ENCODE peak calls at places on chromosomes 3 and 15, in seven cellular contexts. One of them, this sample, is unnamed. For H3K27me3, the result is how much of the 10 kb centered on the place peaks cover.

GRCh38 chr3:22089284-22089683 is 338.3 kb upstream of the ZNF385D start:
- DNase-seq in sigmoid colon: no peak
- DNase-seq in transverse colon: peak
- DNase-seq in K562: no peak
- DNase-seq in HepG2: peak
- DNase-seq in stomach: no peak
- DNase-seq in ovary: no peak
- DNase-seq in this sample: no peak

GRCh38 chr3:196409409-196409808 is 22.8 kb downstream of the UBXN7 start:
- DNase-seq in transverse colon: no peak
- DNase-seq in HepG2: no peak
- DNase-seq in ovary: no peak
- DNase-seq in stomach: no peak
- DNase-seq in sigmoid colon: no peak
- DNase-seq in K562: no peak
- DNase-seq in this sample: no peak

GRCh38 chr3:145094355-145094941 is 1066.5 kb downstream of the PLOD2 start:
- DNase-seq in sigmoid colon: no peak
- DNase-seq in HepG2: no peak
- DNase-seq in ovary: no peak
- DNase-seq in stomach: no peak
- DNase-seq in transverse colon: no peak
- DNase-seq in K562: no peak
- DNase-seq in this sample: no peak

GRCh38 chr3:45953536-45953935 is 10.3 kb downstream of the CXCR6 start:
- DNase-seq in ovary: no peak
- DNase-seq in stomach: no peak
- DNase-seq in K562: no peak
- DNase-seq in HepG2: no peak
- DNase-seq in sigmoid colon: no peak
- DNase-seq in transverse colon: no peak
- DNase-seq in this sample: no peak

GRCh38 chr3:184168363-184169120 is 6.1 kb upstream of the AP2M1 start:
- DNase-seq in ovary: no peak
- DNase-seq in sigmoid colon: no peak
- DNase-seq in HepG2: no peak
- DNase-seq in K562: no peak
- DNase-seq in transverse colon: no peak
- DNase-seq in stomach: no peak
- DNase-seq in this sample: no peak

GRCh38 chr3:194104041-194104751 is 31.8 kb upstream of the HES1 start:
- DNase-seq in transverse colon: no peak
- DNase-seq in K562: no peak
- DNase-seq in stomach: no peak
- DNase-seq in HepG2: no peak
- DNase-seq in sigmoid colon: no peak
- DNase-seq in ovary: no peak
- DNase-seq in this sample: no peak

GRCh38 chr3:33791477-33792166 is 6.8 kb upstream of the PDCD6IP start:
- DNase-seq in sigmoid colon: no peak
- DNase-seq in HepG2: peak
- DNase-seq in K562: peak
- DNase-seq in stomach: no peak
- DNase-seq in transverse colon: peak
- DNase-seq in ovary: no peak
- DNase-seq in this sample: no peak

GRCh38 chr3:53718462-53718861 is 127.8 kb downstream of the CHDH start:
- DNase-seq in transverse colon: peak
- DNase-seq in stomach: peak
- DNase-seq in K562: no peak
- DNase-seq in HepG2: no peak
- DNase-seq in sigmoid colon: no peak
- DNase-seq in ovary: no peak
- DNase-seq in this sample: no peak

GRCh38 chr3:118884748-118885206 is 149.9 kb downstream of the IGSF11 start:
- DNase-seq in K562: peak
- DNase-seq in HepG2: peak
- DNase-seq in sigmoid colon: no peak
- DNase-seq in ovary: peak
- DNase-seq in stomach: peak
- DNase-seq in transverse colon: peak
- DNase-seq in this sample: no peak

GRCh38 chr3:184299488-184300376 is 691 bp downstream of the PSMD2 start:
- DNase-seq in stomach: no peak
- DNase-seq in K562: no peak
- DNase-seq in sigmoid colon: no peak
- DNase-seq in transverse colon: no peak
- DNase-seq in ovary: no peak
- DNase-seq in HepG2: no peak
- DNase-seq in this sample: no peak

GRCh38 chr3:196082471-196082971 is 631 bp upstream of the TFRC start:
- DNase-seq in transverse colon: no peak
- DNase-seq in stomach: no peak
- DNase-seq in HepG2: peak
- DNase-seq in sigmoid colon: no peak
- DNase-seq in K562: no peak
- DNase-seq in ovary: no peak
- DNase-seq in this sample: no peak

GRCh38 chr3:195863121-195864061 is 45.0 kb downstream of the TNK2 start:
- DNase-seq in K562: peak
- DNase-seq in transverse colon: peak
- DNase-seq in sigmoid colon: peak
- DNase-seq in HepG2: peak
- DNase-seq in ovary: peak
- DNase-seq in stomach: peak
- DNase-seq in this sample: peak

GRCh38 chr15:78092111-78093041 is at the start of gene SH2D7:
- DNase-seq in HepG2: no peak
- DNase-seq in ovary: no peak
- DNase-seq in K562: no peak
- DNase-seq in transverse colon: peak
- DNase-seq in sigmoid colon: peak
- DNase-seq in stomach: no peak
- DNase-seq in this sample: no peak

GRCh38 chr15:58606577-58607080 is 142.9 kb downstream of the ADAM10 start:
- DNase-seq in sigmoid colon: no peak
- DNase-seq in transverse colon: no peak
- DNase-seq in K562: no peak
- DNase-seq in HepG2: no peak
- DNase-seq in stomach: no peak
- DNase-seq in ovary: no peak
- DNase-seq in this sample: no peak

GRCh38 chr15:61916104-61916503 is 144.1 kb downstream of the VPS13C start:
- DNase-seq in ovary: no peak
- DNase-seq in K562: no peak
- DNase-seq in stomach: no peak
- DNase-seq in transverse colon: no peak
- DNase-seq in HepG2: no peak
- DNase-seq in sigmoid colon: no peak
- DNase-seq in this sample: no peak

GRCh38 chr15:58448906-58449305 is 17.1 kb downstream of the LIPC start:
- DNase-seq in K562: no peak
- DNase-seq in ovary: no peak
- DNase-seq in sigmoid colon: no peak
- DNase-seq in HepG2: no peak
- DNase-seq in stomach: no peak
- DNase-seq in transverse colon: no peak
- DNase-seq in this sample: no peak

GRCh38 chr3:97778152-97778551 is 13.6 kb downstream of the ARL6 start:
- DNase-seq in ovary: no peak
- DNase-seq in stomach: no peak
- DNase-seq in K562: no peak
- DNase-seq in HepG2: no peak
- DNase-seq in transverse colon: no peak
- DNase-seq in sigmoid colon: no peak
- DNase-seq in this sample: no peak

GRCh38 chr3:7568526-7569184 is 707.7 kb downstream of the GRM7 start:
- DNase-seq in transverse colon: no peak
- DNase-seq in sigmoid colon: no peak
- DNase-seq in K562: no peak
- DNase-seq in HepG2: no peak
- DNase-seq in stomach: no peak
- DNase-seq in ovary: no peak
- DNase-seq in this sample: no peak

GRCh38 chr15:98126326-98127090 is 166.0 kb downstream of the ARRDC4 start:
- DNase-seq in stomach: no peak
- DNase-seq in K562: no peak
- DNase-seq in sigmoid colon: no peak
- DNase-seq in ovary: no peak
- DNase-seq in HepG2: no peak
- DNase-seq in transverse colon: no peak
- DNase-seq in this sample: no peak
- H3K27me3 ChIP-seq in stomach: under half
- H3K27me3 ChIP-seq in K562: under half
- H3K27me3 ChIP-seq in sigmoid colon: under half
- H3K27me3 ChIP-seq in ovary: under half
- H3K27me3 ChIP-seq in HepG2: under half
- H3K27me3 ChIP-seq in transverse colon: under half
- H3K27me3 ChIP-seq in this sample: under half

DNA sequence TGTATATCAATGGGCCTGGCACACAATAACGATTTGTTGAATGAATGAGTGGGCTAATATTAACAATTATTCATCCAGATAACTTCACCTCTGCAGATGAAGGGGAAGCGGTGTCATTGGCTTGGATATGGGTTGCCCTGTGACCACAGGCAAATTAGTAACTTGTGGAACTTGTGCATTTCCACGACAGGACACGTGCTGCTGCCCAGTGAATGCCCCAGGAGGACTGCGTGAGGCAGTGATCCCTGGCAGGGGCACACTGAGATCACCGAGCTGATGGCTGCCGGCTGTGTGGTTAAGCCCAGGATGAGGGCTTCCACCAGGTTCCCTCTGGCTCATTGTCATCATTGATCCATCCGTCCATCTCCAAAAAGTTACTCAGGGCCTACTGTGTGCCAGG is 84.1 kb upstream of the HACD2 start:
- DNase-seq in transverse colon: no peak
- DNase-seq in K562: no peak
- DNase-seq in stomach: no peak
- DNase-seq in ovary: no peak
- DNase-seq in sigmoid colon: no peak
- DNase-seq in HepG2: no peak
- DNase-seq in this sample: no peak
- TF ChIP-seq EP300 in transverse colon: no peak
- TF ChIP-seq EP300 in K562: no peak
- TF ChIP-seq EP300 in stomach: no peak
- TF ChIP-seq EP300 in ovary: no peak
- TF ChIP-seq EP300 in sigmoid colon: no peak
- TF ChIP-seq EP300 in HepG2: no peak
- TF ChIP-seq EP300 in this sample: no peak

DNA sequence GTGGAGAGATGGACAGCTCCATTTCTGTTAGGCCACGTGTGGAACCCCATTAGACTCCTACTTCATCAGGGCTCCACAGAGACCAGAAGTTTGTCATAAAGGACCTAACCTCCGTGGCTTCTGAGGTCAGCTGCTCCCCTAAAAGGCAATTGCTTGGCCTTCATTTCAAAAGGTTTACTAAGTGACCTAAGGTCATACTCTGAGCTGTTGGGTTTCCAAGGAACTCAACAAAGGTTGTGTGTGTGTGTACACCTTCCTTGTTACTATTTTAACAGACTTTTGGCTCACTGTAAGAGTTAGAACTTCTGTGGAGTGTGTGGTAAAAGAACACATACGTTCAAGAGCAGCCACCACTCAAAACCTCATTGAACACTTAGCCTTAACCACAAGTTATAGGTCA is 73.9 kb downstream of the SEC22A start:
- DNase-seq in transverse colon: no peak
- DNase-seq in sigmoid colon: no peak
- DNase-seq in K562: no peak
- DNase-seq in stomach: no peak
- DNase-seq in HepG2: no peak
- DNase-seq in ovary: no peak
- DNase-seq in this sample: peak
- H3K27me3 ChIP-seq in transverse colon: under half
- H3K27me3 ChIP-seq in sigmoid colon: under half
- H3K27me3 ChIP-seq in K562: under half
- H3K27me3 ChIP-seq in stomach: under half
- H3K27me3 ChIP-seq in HepG2: under half
- H3K27me3 ChIP-seq in ovary: under half
- H3K27me3 ChIP-seq in this sample: under half

GRCh38 chr3:86229086-86229774 is 761.7 kb downstream of the VGLL3 start:
- DNase-seq in sigmoid colon: no peak
- DNase-seq in HepG2: no peak
- DNase-seq in transverse colon: no peak
- DNase-seq in stomach: no peak
- DNase-seq in ovary: no peak
- DNase-seq in K562: no peak
- DNase-seq in this sample: no peak
- TF ChIP-seq EP300 in sigmoid colon: no peak
- TF ChIP-seq EP300 in HepG2: no peak
- TF ChIP-seq EP300 in transverse colon: no peak
- TF ChIP-seq EP300 in stomach: no peak
- TF ChIP-seq EP300 in ovary: no peak
- TF ChIP-seq EP300 in K562: no peak
- TF ChIP-seq EP300 in this sample: no peak

GRCh38 chr3:18442743-18443669 is 17.9 kb upstream of the SATB1 start:
- DNase-seq in K562: no peak
- DNase-seq in HepG2: no peak
- DNase-seq in transverse colon: no peak
- DNase-seq in sigmoid colon: no peak
- DNase-seq in stomach: no peak
- DNase-seq in ovary: no peak
- DNase-seq in this sample: no peak
- H3K27me3 ChIP-seq in K562: under half
- H3K27me3 ChIP-seq in HepG2: under half
- H3K27me3 ChIP-seq in transverse colon: under half
- H3K27me3 ChIP-seq in sigmoid colon: under half
- H3K27me3 ChIP-seq in stomach: under half
- H3K27me3 ChIP-seq in ovary: under half
- H3K27me3 ChIP-seq in this sample: under half

GRCh38 chr15:96670389-96670788 is 339.9 kb downstream of the NR2F2 start:
- DNase-seq in HepG2: no peak
- DNase-seq in stomach: no peak
- DNase-seq in transverse colon: no peak
- DNase-seq in K562: no peak
- DNase-seq in ovary: no peak
- DNase-seq in sigmoid colon: no peak
- DNase-seq in this sample: no peak
- TF ChIP-seq EP300 in HepG2: no peak
- TF ChIP-seq EP300 in stomach: no peak
- TF ChIP-seq EP300 in transverse colon: no peak
- TF ChIP-seq EP300 in K562: no peak
- TF ChIP-seq EP300 in ovary: no peak
- TF ChIP-seq EP300 in sigmoid colon: no peak
- TF ChIP-seq EP300 in this sample: no peak